ENCODE peak calls at places on chromosomes 4 and X, in six cellular contexts. Z, P, W, O, Q and V are unnamed samples.
A peak's percentile ranks its signal among the peaks of the same experiment; 100 is the strongest.

GRCh38 chr4:4591071-4591470 is 49.2 kb upstream of the STX18 start:
- DNase-seq in Z (no peak), P (no peak), W (no peak), O (no peak), Q (no peak), V (no peak)

GRCh38 chr4:34202154-34202553 is 2042.2 kb downstream of the ARAP2 start:
- DNase-seq in Z (no peak), P (no peak), W (no peak), O (no peak), Q (no peak), V (no peak)

GRCh38 chr4:184750926-184751584 is 17.2 kb upstream of the CENPU start:
- DNase-seq in Z (no peak), P (no peak), W (no peak), O (no peak), Q (no peak), V (no peak)

GRCh38 chrX:11261260-11261659 is 32.0 kb upstream of the AMELX start:
- DNase-seq in Z (no peak), P (no peak), W (no peak), O (no peak), Q (peak; percentile 19), V (no peak)

GRCh38 chr4:11799182-11799581 is 370.5 kb upstream of the HS3ST1 start:
- DNase-seq in Z (no peak), P (no peak), W (no peak), O (no peak), Q (no peak), V (no peak)

GRCh38 chr4:48315728-48316630 is 25.4 kb upstream of the SLAIN2 start:
- DNase-seq in Z (peak; percentile 61), P (no peak), W (no peak), O (no peak), Q (no peak), V (peak; percentile 70)

GRCh38 chrX:148611993-148612392 is 111.6 kb downstream of the AFF2 start:
- DNase-seq in Z (no peak), P (no peak), W (no peak), O (no peak), Q (no peak), V (peak; percentile 10)

GRCh38 chr4:145580906-145581305 is 38.3 kb upstream of the MMAA start:
- DNase-seq in Z (no peak), P (no peak), W (no peak), O (no peak), Q (no peak), V (no peak)

GRCh38 chrX:16082470-16083085 is 40.8 kb upstream of the GRPR start:
- DNase-seq in Z (no peak), P (no peak), W (no peak), O (no peak), Q (no peak), V (no peak)

GRCh38 chr4:8472689-8473197 is 32.2 kb downstream of the TRMT44 start:
- DNase-seq in Z (peak; percentile 50), P (no peak), W (no peak), O (no peak), Q (peak; percentile 99), V (no peak)

GRCh38 chrX:45758319-45758718 is 557.6 kb upstream of the DIPK2B start:
- DNase-seq in Z (no peak), P (no peak), W (no peak), O (no peak), Q (peak; percentile 61), V (peak; percentile 79)

GRCh38 chrX:73977542-73978169 is 326.3 kb upstream of the ZCCHC13 start:
- DNase-seq in Z (peak; percentile 51), P (no peak), W (no peak), O (no peak), Q (no peak), V (peak; percentile 68)

GRCh38 chr4:16198271-16198670 is 28.0 kb downstream of the TAPT1 start:
- DNase-seq in Z (no peak), P (no peak), W (no peak), O (no peak), Q (no peak), V (no peak)

GRCh38 chrX:131778269-131779218 is 234.7 kb downstream of the OR13H1 start:
- DNase-seq in Z (no peak), P (no peak), W (no peak), O (no peak), Q (no peak), V (peak; percentile 27)

GRCh38 chr4:71460368-71460767 is 121.5 kb downstream of the SLC4A4 start:
- DNase-seq in Z (no peak), P (no peak), W (no peak), O (no peak), Q (no peak), V (no peak)

GRCh38 chr4:185123479-185123878 is 19.6 kb upstream of the SLC25A4 start:
- DNase-seq in Z (no peak), P (no peak), W (no peak), O (no peak), Q (no peak), V (no peak)

GRCh38 chrX:12971282-12972003 is 3.5 kb upstream of the TMSB4X start:
- DNase-seq in Z (no peak), P (peak; percentile 38), W (no peak), O (peak; percentile 66), Q (no peak), V (peak; percentile 72)

GRCh38 chrX:71859637-71860036 is 51.0 kb upstream of the NHSL2 start:
- DNase-seq in Z (peak; percentile 67), P (no peak), W (peak; percentile 2), O (no peak), Q (no peak), V (peak; percentile 41)

GRCh38 chrX:55057691-55058249 is 17.1 kb upstream of the PAGE2B start:
- DNase-seq in Z (peak; percentile 51), P (no peak), W (peak; percentile 9), O (no peak), Q (no peak), V (peak; percentile 34)

GRCh38 chr4:39706334-39706733 is 8.4 kb downstream of the UBE2K start:
- DNase-seq in Z (no peak), P (peak; percentile 30), W (no peak), O (peak; percentile 76), Q (peak; percentile 51), V (no peak)

GRCh38 chr4:1266881-1267763 is 18.2 kb upstream of the CTBP1 start:
- DNase-seq in Z (no peak), P (no peak), W (no peak), O (no peak), Q (no peak), V (no peak)

GRCh38 chrX:46294234-46294633 is 251.0 kb downstream of the ZNF674 start:
- DNase-seq in Z (no peak), P (no peak), W (no peak), O (no peak), Q (peak; percentile 34), V (no peak)

GRCh38 chr4:110678517-110678916 is 55.6 kb upstream of the PITX2 start:
- DNase-seq in Z (no peak), P (no peak), W (no peak), O (no peak), Q (no peak), V (no peak)

GRCh38 chr4:153371835-153372234 is 27.3 kb downstream of the MND1 start:
- DNase-seq in Z (no peak), P (no peak), W (no peak), O (no peak), Q (no peak), V (no peak)

GRCh38 chrX:102517331-102517730 is 792 bp upstream of the TMSB15A start:
- DNase-seq in Z (no peak), P (no peak), W (no peak), O (no peak), Q (no peak), V (no peak)

GRCh38 chr4:8709050-8709728 is 116.6 kb downstream of the CPZ start:
- DNase-seq in Z (peak; percentile 26), P (peak; percentile 10), W (no peak), O (peak; percentile 25), Q (no peak), V (no peak)

GRCh38 chrX:134622813-134623185 is 35.5 kb downstream of the PLAC1 start:
- DNase-seq in Z (no peak), P (no peak), W (no peak), O (no peak), Q (no peak), V (no peak)

GRCh38 chrX:13689519-13690211 is 737 bp downstream of the RAB9A start:
- DNase-seq in Z (no peak), P (no peak), W (no peak), O (no peak), Q (no peak), V (no peak)

GRCh38 chrX:136525738-136526606 is 6.0 kb upstream of the VGLL1 start:
- DNase-seq in Z (no peak), P (peak; percentile 72), W (no peak), O (peak; percentile 54), Q (peak; percentile 14), V (no peak)

GRCh38 chr4:59247032-59247431 is 1953.1 kb upstream of the ADGRL3 start:
- DNase-seq in Z (no peak), P (no peak), W (no peak), O (no peak), Q (no peak), V (peak; percentile 1)
- TF ChIP-seq CTCF in Z (peak; percentile 71), P (peak; percentile 33), W (no peak), O (peak; percentile 50), Q (no peak), V (no peak)

DNA sequence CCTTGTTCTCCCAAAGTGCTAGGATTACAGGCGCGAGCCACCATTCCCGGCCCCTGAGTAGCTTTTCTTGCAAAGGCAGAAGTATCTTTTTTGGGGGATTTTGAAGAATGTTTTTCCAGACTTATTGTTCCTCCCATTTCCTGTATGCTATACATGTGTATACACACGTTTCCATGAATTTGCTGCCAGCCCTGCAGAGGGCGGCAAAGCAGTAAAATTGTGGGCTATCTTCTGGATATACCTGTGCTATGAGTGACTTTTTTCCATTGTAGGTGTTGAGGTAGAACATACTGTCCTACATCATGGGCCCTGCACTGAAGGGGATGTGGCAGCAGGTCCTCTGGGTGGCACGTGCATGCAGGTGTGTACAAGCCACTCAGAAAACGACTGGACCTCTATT is 16.9 kb upstream of the MED28 start:
- DNase-seq in Z (peak; percentile 61), P (no peak), W (no peak), O (no peak), Q (no peak), V (no peak)
- TF ChIP-seq CTCF in Z (peak; percentile 68), P (no peak), W (no peak), O (peak; percentile 20), Q (peak; percentile 41), V (no peak)

DNA sequence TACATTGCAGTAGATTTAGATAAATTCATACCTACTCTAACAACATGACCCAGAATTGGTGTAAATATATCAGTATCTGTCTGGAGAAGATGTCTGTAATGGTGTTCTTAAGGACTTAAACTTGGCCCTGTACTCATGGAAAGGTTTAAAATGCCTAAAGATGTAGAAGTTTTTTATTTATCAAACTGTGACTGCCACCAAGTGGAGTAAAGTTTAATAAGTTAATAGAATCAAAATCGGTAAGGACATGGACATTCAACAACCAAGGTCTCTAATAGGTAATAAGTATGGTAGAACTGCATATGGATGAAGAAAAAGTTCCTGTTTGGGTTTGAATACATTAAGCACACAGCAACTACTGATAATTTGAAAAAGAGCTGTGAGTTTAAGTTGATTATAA is 474.0 kb upstream of the NDST3 start:
- DNase-seq in Z (no peak), P (no peak), W (no peak), O (no peak), Q (no peak), V (peak; percentile 6)
- TF ChIP-seq CTCF in Z (no peak), P (no peak), W (no peak), O (peak; percentile 38), Q (no peak), V (no peak)

DNA sequence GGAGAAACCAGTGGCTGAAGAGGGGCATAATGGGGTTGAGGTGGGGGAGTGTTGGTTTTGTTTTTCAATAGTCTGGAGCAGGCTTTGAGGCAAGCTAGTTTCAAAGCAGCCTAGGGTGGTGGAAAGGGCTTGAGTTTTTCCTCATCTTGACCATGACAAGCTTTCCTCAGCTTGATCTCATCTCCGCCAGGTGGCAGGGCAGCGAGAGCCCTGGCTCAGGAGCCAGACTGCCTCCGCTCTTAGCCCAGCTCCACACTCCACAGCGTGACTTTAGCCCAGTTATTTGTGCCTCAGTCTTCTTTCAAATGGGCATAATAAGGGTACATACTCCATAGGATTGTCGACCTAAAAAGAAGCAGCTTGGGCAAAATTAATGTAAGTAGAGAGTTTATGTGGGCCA is 29.9 kb upstream of the SOWAHD start:
- DNase-seq in Z (peak; percentile 68), P (no peak), W (no peak), O (no peak), Q (no peak), V (no peak)
- TF ChIP-seq CTCF in Z (peak; percentile 62), P (no peak), W (no peak), O (no peak), Q (peak; percentile 11), V (no peak)